ENCODE peak calls at places on chromosomes 1 and 21, in six cellular contexts. S is gastrocnemius medialis, Z is thoracic aorta, F is breast epithelium, K is GM23248, B is lower lobe of right lung. Q is an unnamed sample.
A peak's percentile ranks its signal among the peaks of the same experiment; 100 is the strongest.

GRCh38 chr21:15604424-15604823 is 125.4 kb upstream of the USP25 start:
- DNase-seq in S (no peak), Z (no peak), F (no peak), K (peak; percentile 53), B (no peak), Q (no peak)

GRCh38 chr1:109425391-109425790 is 857 bp downstream of the PSMA5 start:
- DNase-seq in S (no peak), Z (no peak), F (no peak), K (peak; percentile 54), B (no peak), Q (no peak)

GRCh38 chr1:172885411-172885810 is 165.3 kb downstream of the TNFSF18 start:
- DNase-seq in S (no peak), Z (no peak), F (no peak), K (peak; percentile 73), B (no peak), Q (no peak)

GRCh38 chr1:236407059-236407458 is 13.0 kb downstream of the EDARADD start:
- DNase-seq in S (no peak), Z (no peak), F (no peak), K (no peak), B (no peak), Q (no peak)

GRCh38 chr1:181133441-181133951 is 45.0 kb downstream of the IER5 start:
- DNase-seq in S (peak; percentile 4), Z (no peak), F (no peak), K (no peak), B (no peak), Q (no peak)

GRCh38 chr1:229964281-229964680 is 102.8 kb upstream of the GALNT2 start:
- DNase-seq in S (no peak), Z (no peak), F (no peak), K (peak; percentile 25), B (no peak), Q (no peak)

GRCh38 chr1:92975551-92976232 is 14.4 kb upstream of the DIPK1A start:
- DNase-seq in S (peak; percentile 34), Z (no peak), F (no peak), K (no peak), B (no peak), Q (no peak)

GRCh38 chr1:8423134-8423701 is 105.3 kb downstream of the SLC45A1 start:
- DNase-seq in S (peak; percentile 34), Z (no peak), F (no peak), K (peak; percentile 61), B (peak; percentile 58), Q (peak; percentile 47)

GRCh38 chr1:246797597-246797996 is 73.4 kb downstream of the SCCPDH start:
- DNase-seq in S (no peak), Z (no peak), F (no peak), K (no peak), B (no peak), Q (no peak)

GRCh38 chr1:40107290-40107959 is 10.4 kb upstream of the PPT1 start:
- DNase-seq in S (no peak), Z (no peak), F (peak; percentile 49), K (no peak), B (no peak), Q (no peak)

GRCh38 chr1:112358798-112359408 is 37.1 kb upstream of the CTTNBP2NL start:
- DNase-seq in S (peak; percentile 66), Z (peak; percentile 13), F (peak; percentile 93), K (peak; percentile 78), B (peak; percentile 77), Q (peak; percentile 71)

GRCh38 chr1:241825581-241825980 is 22.4 kb upstream of the EXO1 start:
- DNase-seq in S (no peak), Z (no peak), F (no peak), K (peak; percentile 53), B (no peak), Q (no peak)

GRCh38 chr21:46347791-46348381 is 23.9 kb downstream of the PCNT start:
- DNase-seq in S (peak; percentile 100), Z (no peak), F (no peak), K (peak; percentile 53), B (no peak), Q (no peak)

GRCh38 chr1:6944434-6944833 is 159.2 kb downstream of the CAMTA1 start:
- DNase-seq in S (no peak), Z (no peak), F (no peak), K (no peak), B (no peak), Q (no peak)

DNA sequence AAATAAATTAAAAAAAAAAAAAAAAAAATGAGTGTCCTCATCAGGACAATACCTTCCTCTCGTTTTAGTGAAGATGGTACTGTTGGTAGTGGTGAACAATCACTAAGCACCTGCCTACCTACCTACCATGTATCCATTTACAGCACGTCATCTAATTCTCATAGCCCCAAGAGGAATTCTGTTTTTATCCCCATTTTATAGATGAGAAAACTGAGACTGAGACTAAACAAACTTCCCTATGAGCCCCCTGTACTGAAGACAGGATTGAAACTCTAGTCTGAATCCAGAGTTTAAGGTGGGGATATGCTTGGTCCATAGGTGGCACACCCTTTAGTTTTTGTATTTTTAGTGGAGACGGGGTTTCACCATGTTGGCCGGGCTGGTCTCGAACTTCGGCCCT is 17.3 kb upstream of the THEMIS2 start:
- DNase-seq in S (no peak), Z (no peak), F (no peak), K (no peak), B (no peak), Q (no peak)
- H3K4me1 ChIP-seq in S (peaks cover 5% of the 10 kb centered on the region), Z (peaks cover 6% of the 10 kb centered on the region), F (no peaks in the 10 kb centered on the region), K (no peaks in the 10 kb centered on the region), B (peaks cover 7% of the 10 kb centered on the region), Q (no peaks in the 10 kb centered on the region)

DNA sequence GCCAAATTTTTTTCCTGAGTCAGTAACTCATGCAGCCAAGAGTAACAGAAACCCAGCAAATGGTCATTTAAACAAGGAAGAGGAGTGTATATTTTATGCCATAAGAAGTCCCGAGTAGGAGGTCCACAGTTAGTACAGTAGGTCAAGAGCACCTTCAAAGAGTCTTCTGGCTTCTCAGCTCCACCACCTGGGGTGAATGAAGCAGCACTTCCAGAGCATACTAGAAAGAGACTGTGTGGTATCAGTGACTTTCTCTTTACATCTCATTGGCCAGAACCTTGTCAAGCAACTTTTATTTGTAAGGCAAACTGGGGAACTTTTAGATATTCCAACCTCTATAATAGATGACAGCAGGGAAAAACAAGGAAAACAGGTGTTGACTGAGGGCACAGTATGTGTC is 71.7 kb downstream of the ODF2L start:
- DNase-seq in S (no peak), Z (no peak), F (no peak), K (no peak), B (no peak), Q (no peak)
- H3K27ac ChIP-seq in S (no peak overlapping the region), Z (no peak overlapping the region), F (no peak overlapping the region), K (no peak overlapping the region), B (no peak overlapping the region), Q (no peak overlapping the region)

GRCh38 chr1:37153116-37153515 is 118.8 kb upstream of the GRIK3 start:
- DNase-seq in S (peak; percentile 37), Z (no peak), F (no peak), K (no peak), B (no peak), Q (no peak)
- H3K4me3 ChIP-seq in S (no peak overlapping the region), Z (no peak overlapping the region), F (no peak overlapping the region), K (no peak overlapping the region), B (no peak overlapping the region), Q (no peak overlapping the region)

DNA sequence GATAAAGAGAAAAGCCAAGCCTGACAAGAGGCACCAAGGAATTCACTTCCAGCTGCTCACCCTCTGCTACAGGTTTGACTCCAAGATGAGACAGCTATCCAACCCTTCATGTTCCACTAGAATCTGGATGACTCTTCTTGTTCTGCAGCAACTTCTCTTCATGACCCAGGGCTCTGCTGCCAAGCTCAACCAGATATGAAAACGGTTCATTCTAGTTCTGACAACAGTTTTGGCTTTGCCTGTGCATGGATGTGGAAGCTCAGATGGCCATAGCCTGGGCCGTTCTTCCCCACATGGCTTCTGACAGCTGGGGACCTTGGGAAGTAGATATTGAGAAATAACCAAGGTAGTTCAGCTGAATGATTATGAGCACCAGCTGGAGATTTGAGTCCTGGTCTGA is 13.7 kb downstream of the PI4KB start:
- DNase-seq in S (peak; percentile 33), Z (no peak), F (no peak), K (peak; percentile 58), B (no peak), Q (no peak)
- H3K4me1 ChIP-seq in S (peaks cover 55% of the 10 kb centered on the region), Z (peaks cover 46% of the 10 kb centered on the region), F (peaks cover 8% of the 10 kb centered on the region), K (peaks cover 44% of the 10 kb centered on the region), B (peaks cover 60% of the 10 kb centered on the region), Q (peaks cover 3% of the 10 kb centered on the region)

GRCh38 chr1:232556336-232556735 is 73.6 kb downstream of the SIPA1L2 start:
- DNase-seq in S (no peak), Z (no peak), F (no peak), K (no peak), B (no peak), Q (no peak)
- H3K27ac ChIP-seq in S (no peak overlapping the region), Z (no peak overlapping the region), F (no peak overlapping the region), K (no peak overlapping the region), B (no peak overlapping the region), Q (no peak overlapping the region)

GRCh38 chr1:151816548-151816947 is 11.3 kb upstream of the LINGO4 start:
- DNase-seq in S (no peak), Z (no peak), F (no peak), K (no peak), B (no peak), Q (peak; percentile 67)

GRCh38 chr1:151814971-151815545 is 9.8 kb upstream of the LINGO4 start:
- DNase-seq in S (no peak), Z (no peak), F (no peak), K (no peak), B (no peak), Q (peak; percentile 35)

GRCh38 chr1:151814426-151814825 is 9.2 kb upstream of the LINGO4 start:
- DNase-seq in S (no peak), Z (no peak), F (no peak), K (no peak), B (no peak), Q (no peak)

GRCh38 chr1:151816964-151817730 is 11.9 kb upstream of the LINGO4 start:
- DNase-seq in S (no peak), Z (no peak), F (no peak), K (no peak), B (no peak), Q (peak; percentile 43)

DNA sequence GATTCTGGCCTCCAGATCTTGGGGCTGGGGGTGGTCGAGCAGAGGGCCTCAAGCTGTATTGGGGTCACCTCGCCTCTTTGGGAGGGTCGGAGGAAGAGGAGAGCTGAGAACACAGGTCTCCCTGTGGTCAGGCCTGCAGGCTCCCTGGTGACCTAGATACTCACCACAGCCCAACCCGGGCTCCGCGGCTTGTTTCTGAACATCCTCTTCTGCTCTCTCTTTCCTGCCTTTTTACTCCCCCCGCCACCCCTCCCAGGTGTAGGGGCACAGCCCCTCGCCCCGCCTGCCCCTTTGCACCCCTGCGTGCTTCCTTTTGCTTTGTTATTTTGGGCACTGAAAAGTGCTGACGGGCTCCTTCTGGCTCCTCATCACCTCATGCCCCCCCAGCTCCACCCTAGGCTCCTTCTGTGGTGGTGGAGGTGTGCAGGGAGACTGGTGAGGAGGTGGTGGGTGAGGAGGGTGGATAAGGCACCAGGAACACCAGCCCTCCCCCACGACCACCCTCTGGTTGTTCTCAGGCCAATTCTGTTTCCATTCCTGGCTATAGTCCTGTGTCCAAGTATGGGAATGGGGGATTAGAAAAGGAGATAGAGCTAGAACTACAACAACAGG is 10.6 kb upstream of the LINGO4 start:
- DNase-seq in S (no peak), Z (no peak), F (no peak), K (no peak), B (no peak), Q (peak; percentile 47)
- H3K4me3 ChIP-seq in S (no peak overlapping the region), Z (no peak overlapping the region), F (no peak overlapping the region), K (no peak overlapping the region), B (no peak overlapping the region), Q (no peak overlapping the region)

GRCh38 chr1:19466112-19466561 is 19.2 kb downstream of the CAPZB start:
- DNase-seq in S (no peak), Z (no peak), F (no peak), K (no peak), B (no peak), Q (no peak)
- H3K4me1 ChIP-seq in S (peaks cover 76% of the 10 kb centered on the region), Z (peaks cover 85% of the 10 kb centered on the region), F (peaks cover 5% of the 10 kb centered on the region), K (peaks cover 45% of the 10 kb centered on the region), B (peaks cover 91% of the 10 kb centered on the region), Q (peaks cover 19% of the 10 kb centered on the region)

GRCh38 chr1:226403522-226404034 is 4.3 kb downstream of the PARP1 start:
- DNase-seq in S (no peak), Z (no peak), F (no peak), K (peak; percentile 43), B (no peak), Q (no peak)
- H3K27ac ChIP-seq in S (no peak overlapping the region), Z (no peak overlapping the region), F (no peak overlapping the region), K (no peak overlapping the region), B (no peak overlapping the region), Q (peak overlapping the region; percentile 46)

Q was measured in pancreas.